ENCODE peak calls at places on chromosome 10, in four cellular contexts. One of them, this sample, is unnamed.
A peak's percentile ranks its signal among the peaks of the same experiment; 100 is the strongest.

GRCh38 chr10:29395409-29395808 is 106.5 kb downstream of the LYZL1 start:
- DNase-seq in GM12878: no peak
- DNase-seq in K562: no peak
- DNase-seq in HepG2: no peak
- DNase-seq in this sample: no peak

GRCh38 chr10:15433850-15434537 is 62.9 kb upstream of the FAM171A1 start:
- DNase-seq in K562: peak; percentile 83
- DNase-seq in HepG2: peak; percentile 30
- DNase-seq in GM12878: no peak
- DNase-seq in this sample: peak; percentile 81

GRCh38 chr10:99431190-99431549 is 746 bp upstream of the GOT1 start:
- DNase-seq in K562: peak; percentile 69
- DNase-seq in GM12878: no peak
- DNase-seq in HepG2: no peak
- DNase-seq in this sample: peak; percentile 68

GRCh38 chr10:20742737-20743136 is 154.4 kb downstream of the NEBL start:
- DNase-seq in HepG2: no peak
- DNase-seq in GM12878: no peak
- DNase-seq in K562: no peak
- DNase-seq in this sample: no peak

GRCh38 chr10:100744980-100745881 is at the start of gene PAX2:
- DNase-seq in K562: peak; percentile 12
- DNase-seq in GM12878: no peak
- DNase-seq in HepG2: no peak
- DNase-seq in this sample: peak; percentile 94

GRCh38 chr10:132274986-132275385 is 32.8 kb downstream of the STK32C start:
- DNase-seq in K562: no peak
- DNase-seq in HepG2: no peak
- DNase-seq in GM12878: no peak
- DNase-seq in this sample: no peak

GRCh38 chr10:49187950-49188761 is at the start of gene TMEM273:
- DNase-seq in GM12878: peak; percentile 73
- DNase-seq in K562: peak; percentile 86
- DNase-seq in HepG2: no peak
- DNase-seq in this sample: no peak

GRCh38 chr10:58844680-58845079 is 331.8 kb upstream of the PHYHIPL start:
- DNase-seq in K562: no peak
- DNase-seq in HepG2: no peak
- DNase-seq in GM12878: no peak
- DNase-seq in this sample: no peak

GRCh38 chr10:101038486-101038885 is 7.5 kb downstream of the SFXN3 start:
- DNase-seq in GM12878: no peak
- DNase-seq in K562: no peak
- DNase-seq in HepG2: no peak
- DNase-seq in this sample: peak; percentile 77

GRCh38 chr10:48231178-48231577 is 43.3 kb downstream of the FRMPD2 start:
- DNase-seq in GM12878: peak; percentile 38
- DNase-seq in HepG2: no peak
- DNase-seq in K562: no peak
- DNase-seq in this sample: no peak

GRCh38 chr10:73183882-73184281 is 16.0 kb downstream of the FAM149B1 start:
- DNase-seq in HepG2: no peak
- DNase-seq in K562: peak; percentile 47
- DNase-seq in GM12878: no peak
- DNase-seq in this sample: no peak

GRCh38 chr10:87913170-87913921 is 49.9 kb downstream of the PTEN start:
- DNase-seq in K562: no peak
- DNase-seq in GM12878: no peak
- DNase-seq in HepG2: no peak
- DNase-seq in this sample: no peak

GRCh38 chr10:126066491-126066890 is 170.1 kb downstream of the FANK1 start:
- DNase-seq in HepG2: no peak
- DNase-seq in K562: no peak
- DNase-seq in GM12878: no peak
- DNase-seq in this sample: no peak

GRCh38 chr10:9437131-9437530 is 1382.6 kb downstream of the GATA3 start:
- DNase-seq in HepG2: no peak
- DNase-seq in K562: no peak
- DNase-seq in GM12878: no peak
- DNase-seq in this sample: no peak

GRCh38 chr10:133357293-133358151 is at the start of gene FUOM:
- DNase-seq in K562: peak; percentile 73
- DNase-seq in GM12878: no peak
- DNase-seq in HepG2: peak; percentile 79
- DNase-seq in this sample: peak; percentile 95

GRCh38 chr10:77832243-77832642 is 94.3 kb downstream of the DLG5 start:
- DNase-seq in HepG2: no peak
- DNase-seq in GM12878: no peak
- DNase-seq in K562: no peak
- DNase-seq in this sample: no peak

GRCh38 chr10:61463035-61463909 is 10.1 kb upstream of the TMEM26 start:
- DNase-seq in HepG2: no peak
- DNase-seq in GM12878: no peak
- DNase-seq in K562: no peak
- DNase-seq in this sample: no peak
- TF ChIP-seq POLR2AphosphoS5 in HepG2: no peak
- TF ChIP-seq POLR2AphosphoS5 in GM12878: no peak
- TF ChIP-seq POLR2AphosphoS5 in K562: no peak
- TF ChIP-seq POLR2AphosphoS5 in this sample: no peak

DNA sequence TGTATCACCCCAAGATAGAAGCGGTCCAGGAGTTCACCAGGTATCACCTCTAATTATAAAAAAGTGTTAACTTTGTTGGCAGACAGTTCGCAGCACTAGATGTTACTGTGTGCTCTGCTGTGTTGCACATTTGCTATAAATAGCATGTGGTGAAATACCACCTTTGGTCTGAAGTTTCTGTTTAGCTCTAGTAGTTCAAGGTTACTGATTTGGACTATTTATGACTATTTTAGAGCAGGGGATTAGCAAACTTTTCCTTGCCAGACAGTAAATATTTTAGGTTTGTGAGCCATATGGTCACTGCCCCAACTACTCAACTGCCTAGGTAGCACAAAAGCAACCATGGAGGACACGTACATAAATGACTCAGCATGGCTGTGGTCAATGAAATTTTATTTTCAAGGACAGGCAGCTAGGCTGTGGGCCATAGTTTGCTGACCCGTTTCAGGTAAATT is 16.5 kb downstream of the DENND10 start:
- DNase-seq in GM12878: peak; percentile 88
- DNase-seq in HepG2: peak; percentile 96
- DNase-seq in K562: peak; percentile 47
- DNase-seq in this sample: no peak
- TF ChIP-seq REST in GM12878: no peak
- TF ChIP-seq REST in HepG2: no peak
- TF ChIP-seq REST in K562: no peak
- TF ChIP-seq REST in this sample: no peak

GRCh38 chr10:98391065-98391464 is 23.9 kb downstream of the PYROXD2 start:
- DNase-seq in HepG2: no peak
- DNase-seq in GM12878: no peak
- DNase-seq in K562: no peak
- DNase-seq in this sample: no peak
- TF ChIP-seq JUNB in HepG2: no peak
- TF ChIP-seq JUNB in GM12878: no peak
- TF ChIP-seq JUNB in K562: no peak
- TF ChIP-seq JUNB in this sample: no peak

GRCh38 chr10:76488602-76489001 is 1057.2 kb downstream of the LRMDA start:
- DNase-seq in HepG2: no peak
- DNase-seq in K562: no peak
- DNase-seq in GM12878: no peak
- DNase-seq in this sample: no peak
- TF ChIP-seq POLR2AphosphoS5 in HepG2: no peak
- TF ChIP-seq POLR2AphosphoS5 in K562: no peak
- TF ChIP-seq POLR2AphosphoS5 in GM12878: no peak
- TF ChIP-seq POLR2AphosphoS5 in this sample: no peak

DNA sequence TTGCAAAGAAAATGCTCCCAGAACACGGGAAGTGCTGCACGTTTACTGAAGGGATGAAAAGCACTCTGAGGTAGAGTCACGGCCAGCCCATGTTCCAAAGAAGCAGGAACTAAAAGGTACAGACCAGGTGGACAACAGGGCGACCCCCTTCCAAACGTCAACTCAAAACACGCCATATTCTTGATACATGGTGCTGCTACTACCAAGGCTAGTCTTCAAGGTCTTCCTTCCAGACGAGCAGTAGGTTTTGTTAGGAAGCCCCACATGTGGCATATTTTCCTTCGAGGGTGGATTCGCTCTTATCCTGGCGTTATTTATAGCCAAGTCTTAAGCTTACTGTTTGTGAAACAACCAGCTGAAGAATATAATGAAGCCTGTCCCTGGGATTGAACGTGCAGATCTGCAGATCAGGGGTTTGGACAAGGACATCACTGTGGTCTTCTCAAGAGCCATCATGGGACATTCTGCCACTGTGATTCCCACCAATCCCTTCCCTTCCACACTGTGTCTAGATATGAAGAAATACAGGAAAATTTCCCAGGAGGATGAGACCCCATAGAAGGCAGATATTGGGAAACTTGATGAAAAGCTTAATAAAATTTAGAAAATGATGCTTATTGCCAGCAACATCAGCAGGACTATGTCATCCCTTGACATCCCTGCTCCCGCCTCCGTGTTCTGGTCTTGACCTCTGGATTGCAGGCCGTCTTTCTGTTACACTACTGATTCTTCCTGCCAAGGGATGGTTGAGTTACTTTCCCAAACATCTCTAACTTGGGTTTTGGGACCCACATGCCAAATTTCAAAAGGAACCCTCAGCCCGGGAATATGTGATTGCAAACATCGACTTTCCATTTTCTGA is 734.4 kb downstream of the PARD3 start:
- DNase-seq in K562: no peak
- DNase-seq in GM12878: no peak
- DNase-seq in HepG2: no peak
- DNase-seq in this sample: no peak
- TF ChIP-seq REST in K562: no peak
- TF ChIP-seq REST in GM12878: no peak
- TF ChIP-seq REST in HepG2: no peak
- TF ChIP-seq REST in this sample: no peak

GRCh38 chr10:74306227-74306982 is 155.4 kb downstream of the ADK start:
- DNase-seq in GM12878: no peak
- DNase-seq in HepG2: no peak
- DNase-seq in K562: no peak
- DNase-seq in this sample: no peak
- TF ChIP-seq JUNB in GM12878: no peak
- TF ChIP-seq JUNB in HepG2: no peak
- TF ChIP-seq JUNB in K562: no peak
- TF ChIP-seq JUNB in this sample: no peak

DNA sequence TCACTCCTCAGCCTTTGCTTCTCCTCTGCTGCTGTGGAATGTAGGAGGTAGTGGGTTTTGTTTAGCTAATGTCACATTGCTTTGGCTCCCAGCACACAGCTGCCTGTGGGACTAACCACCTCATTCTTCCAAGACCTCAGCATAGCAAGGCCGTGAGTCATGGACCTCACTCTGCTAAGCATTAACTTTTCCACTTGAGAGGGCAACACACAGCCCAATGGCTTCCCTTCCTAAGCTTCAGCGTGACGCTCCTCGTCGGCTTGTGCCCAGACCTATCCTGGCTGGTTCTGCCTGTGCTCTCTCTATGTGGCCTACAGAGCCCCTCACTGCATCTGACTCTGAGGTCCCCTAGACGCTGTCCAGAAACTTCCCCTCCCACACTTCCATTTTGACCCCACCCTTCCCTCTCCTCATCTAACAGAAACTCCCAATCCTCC is 23.3 kb downstream of the MYOF start:
- DNase-seq in GM12878: no peak
- DNase-seq in HepG2: peak; percentile 55
- DNase-seq in K562: no peak
- DNase-seq in this sample: peak; percentile 41
- TF ChIP-seq POLR2AphosphoS5 in GM12878: no peak
- TF ChIP-seq POLR2AphosphoS5 in HepG2: no peak
- TF ChIP-seq POLR2AphosphoS5 in K562: no peak
- TF ChIP-seq POLR2AphosphoS5 in this sample: no peak

DNA sequence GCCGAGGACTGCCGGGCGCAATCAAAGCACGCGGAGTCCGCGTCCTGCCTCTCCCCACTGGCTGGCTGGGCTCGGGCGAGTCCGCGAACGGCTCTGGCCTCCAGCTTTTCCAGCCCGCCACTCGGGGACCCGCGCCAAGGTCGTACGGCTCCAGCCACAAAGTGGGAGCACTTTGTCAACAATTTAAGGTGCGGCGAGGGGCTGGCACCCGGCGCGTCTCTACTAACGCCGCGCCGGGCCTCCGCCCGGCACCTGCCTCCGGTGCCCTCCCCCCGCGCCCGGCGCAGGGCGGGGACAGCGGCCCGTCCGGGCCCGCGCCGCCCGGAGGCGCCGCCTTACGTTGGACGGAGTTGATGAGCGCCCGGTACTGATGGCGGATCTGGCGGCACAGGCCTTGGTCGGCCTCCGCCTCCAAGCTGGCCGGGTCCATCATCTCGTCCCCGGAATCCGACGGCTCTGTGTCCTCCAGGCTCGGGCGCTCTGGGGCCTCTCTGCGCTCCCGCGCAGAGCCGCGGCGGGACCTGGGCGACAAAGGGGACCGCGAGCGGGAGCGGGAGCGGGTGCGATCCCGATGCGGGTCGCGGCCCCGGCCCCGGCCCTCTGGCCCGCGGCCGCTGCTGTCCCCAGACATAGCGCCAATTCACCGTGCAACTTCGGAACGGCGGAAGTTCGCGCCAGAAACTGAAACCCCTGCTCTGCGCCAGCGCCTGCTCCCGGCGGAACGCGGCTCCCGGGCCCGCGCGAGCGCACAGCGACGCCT is at the start of gene NSMCE4A:
- DNase-seq in K562: peak; percentile 74
- DNase-seq in HepG2: peak; percentile 60
- DNase-seq in GM12878: peak; percentile 5
- DNase-seq in this sample: peak; percentile 91
- TF ChIP-seq REST in K562: no peak
- TF ChIP-seq REST in HepG2: no peak
- TF ChIP-seq REST in GM12878: no peak
- TF ChIP-seq REST in this sample: no peak

GRCh38 chr10:70233939-70234300 is 691 bp upstream of the PPA1 start:
- DNase-seq in GM12878: no peak
- DNase-seq in HepG2: no peak
- DNase-seq in K562: no peak
- DNase-seq in this sample: no peak

GRCh38 chr10:70234668-70235447 is 1.6 kb upstream of the PPA1 start:
- DNase-seq in K562: peak; percentile 35
- DNase-seq in HepG2: no peak
- DNase-seq in GM12878: no peak
- DNase-seq in this sample: no peak

GRCh38 chr10:70233109-70233938 is at the start of gene PPA1:
- DNase-seq in GM12878: peak; percentile 80
- DNase-seq in HepG2: peak; percentile 92
- DNase-seq in K562: peak; percentile 99
- DNase-seq in this sample: peak; percentile 97

GRCh38 chr10:70232859-70233108 is 445 bp downstream of the PPA1 start:
- DNase-seq in HepG2: no peak
- DNase-seq in K562: no peak
- DNase-seq in GM12878: no peak
- DNase-seq in this sample: no peak

GRCh38 chr10:70232155-70232858 is 922 bp downstream of the PPA1 start:
- DNase-seq in K562: peak; percentile 73
- DNase-seq in HepG2: peak; percentile 71
- DNase-seq in GM12878: no peak
- DNase-seq in this sample: peak; percentile 54
- TF ChIP-seq JUNB in K562: peak; percentile 71
- TF ChIP-seq JUNB in HepG2: no peak
- TF ChIP-seq JUNB in GM12878: no peak
- TF ChIP-seq JUNB in this sample: no peak

This sample was measured in GM23338.